ENCODE peak calls at places on chromosomes 16 and 17, in four cellular contexts. A is stimulated activated CD4-positive, alpha-beta T cell treated with anti-CD3 and anti-CD28 coated beads, TNF-alpha, amount 100 ng/mL, for 24 hours; R is germinal center; K is progenitor cell of endocrine pancreas. N is an unnamed sample.

GRCh38 chr16:81532491-81533174 is 88.0 kb downstream of the CMIP start:
- DNase-seq in K (no peak), R (no peak), A (no peak), N (no peak)

GRCh38 chr17:75910699-75911098 is 6.0 kb upstream of the MRPL38 start:
- DNase-seq in R (no peak), K (no peak), A (no peak), N (no peak)

GRCh38 chr16:53091508-53092211 is 36.9 kb downstream of the CHD9 start:
- DNase-seq in R (peak), A (no peak), K (no peak), N (peak)

GRCh38 chr17:40909755-40910154 is 24.7 kb upstream of the KRT20 start:
- DNase-seq in R (no peak), K (no peak), A (no peak), N (no peak)

GRCh38 chr17:18258356-18259038 is at the start of gene FLII:
- DNase-seq in R (peak), K (peak), A (peak), N (no peak)

GRCh38 chr17:2192367-2193028 is 111.1 kb downstream of the SMG6 start:
- DNase-seq in K (no peak), R (no peak), A (peak), N (peak)

GRCh38 chr16:18948372-18949020 is 22.3 kb upstream of the SMG1 start:
- DNase-seq in K (no peak), A (no peak), R (no peak), N (no peak)

GRCh38 chr16:70453891-70454220 is 539 bp upstream of the FCSK start:
- DNase-seq in A (no peak), K (no peak), R (no peak), N (no peak)

GRCh38 chr17:4234406-4234805 is 29.4 kb downstream of the ANKFY1 start:
- DNase-seq in A (no peak), K (no peak), R (no peak), N (no peak)

GRCh38 chr17:42928714-42929496 is 28.3 kb downstream of the G6PC1 start:
- DNase-seq in K (no peak), A (peak), R (peak), N (peak)

GRCh38 chr16:73546351-73546845 is 498.5 kb upstream of the ZFHX3 start:
- DNase-seq in R (no peak), K (no peak), A (no peak), N (no peak)

GRCh38 chr17:76420356-76421053 is 32.4 kb downstream of the UBE2O start:
- DNase-seq in K (no peak), R (no peak), A (no peak), N (no peak)

GRCh38 chr16:8756755-8757154 is 40.7 kb downstream of the TMEM186 start:
- DNase-seq in R (no peak), K (no peak), A (no peak), N (peak)

GRCh38 chr17:50630524-50631194 is 4.0 kb upstream of the ABCC3 start:
- DNase-seq in R (peak), A (peak), K (peak), N (no peak)

GRCh38 chr16:11996433-11997174 is 20.1 kb downstream of the SNX29 start:
- DNase-seq in K (no peak), A (no peak), R (no peak), N (no peak)

GRCh38 chr17:42571435-42572225 is 4.7 kb downstream of the MLX start:
- DNase-seq in A (no peak), K (no peak), R (no peak), N (no peak)

GRCh38 chr16:83727018-83727417 is 80.8 kb upstream of the HSBP1 start:
- DNase-seq in A (no peak), K (no peak), R (no peak), N (no peak)

GRCh38 chr17:75371339-75371738 is 34.1 kb downstream of the GRB2 start:
- DNase-seq in A (no peak), R (peak), K (no peak), N (no peak)

GRCh38 chr16:4685292-4685691 is 8.1 kb upstream of the NUDT16L1 start:
- DNase-seq in R (no peak), K (no peak), A (no peak), N (no peak)

GRCh38 chr17:77445030-77445907 is 304.5 kb downstream of the SEC14L1 start:
- DNase-seq in A (peak), R (peak), K (no peak), N (peak)

GRCh38 chr17:8801135-8801840 is 2.1 kb upstream of the MFSD6L start:
- DNase-seq in A (no peak), K (no peak), R (no peak), N (no peak)

GRCh38 chr17:80395402-80396151 is 19.4 kb upstream of the ENDOV start:
- DNase-seq in R (no peak), A (no peak), K (no peak), N (no peak)

GRCh38 chr16:2742323-2743006 is 10.0 kb upstream of the SRRM2 start:
- DNase-seq in A (no peak), R (no peak), K (no peak), N (no peak)

GRCh38 chr17:16247589-16247984 is 30.6 kb downstream of the PIGL start:
- DNase-seq in K (no peak), R (no peak), A (no peak), N (no peak)

GRCh38 chr16:77760800-77761199 is 27.6 kb upstream of the VAT1L start:
- DNase-seq in R (no peak), K (no peak), A (no peak), N (no peak)

GRCh38 chr16:53984936-53985335 is 281.0 kb downstream of the FTO start:
- DNase-seq in A (no peak), K (no peak), R (no peak), N (no peak)

GRCh38 chr16:86072328-86073102 is 173.6 kb downstream of the IRF8 start:
- DNase-seq in R (peak), A (peak), K (peak), N (peak)

GRCh38 chr17:31074772-31075538 is 19.8 kb upstream of the NF1 start:
- DNase-seq in A (no peak), R (no peak), K (no peak), N (no peak)

GRCh38 chr16:12482821-12483220 is 320.9 kb downstream of the CPPED1 start:
- DNase-seq in K (no peak), R (no peak), A (no peak), N (no peak)

GRCh38 chr17:36980281-36980761 is 31.6 kb downstream of the AATF start:
- DNase-seq in A (no peak), R (no peak), K (no peak), N (no peak)

GRCh38 chr17:21459536-21459935 is 83.4 kb downstream of the KCNJ12 start:
- DNase-seq in A (no peak), K (no peak), R (no peak), N (no peak)

N was measured in GM12864.